ENCODE peak calls at places on chromosomes 7 and 10, in five cellular contexts. B is EL; X is naive thymus-derived CD8-positive, alpha-beta T cell; Q is GDM1; A is T-helper 2 cell treated with Interferon-gamma antibody and Interleukin-4, amounts not matched to agents 5 μg/mL and 100 μg/mL, for 36 hours. P is an unnamed sample.

GRCh38 chr10:88659725-88660592 is 4.3 kb upstream of the LIPF start:
- DNase-seq in Q (no peak), A (no peak), B (peak), X (no peak), P (no peak)

GRCh38 chr7:92815412-92815811 is 21.0 kb downstream of the CDK6 start:
- DNase-seq in X (no peak), A (no peak), B (no peak), Q (no peak), P (no peak)

GRCh38 chr7:96719164-96719563 is 9.5 kb upstream of the SEM1 start:
- DNase-seq in Q (no peak), X (no peak), A (no peak), B (no peak), P (no peak)

GRCh38 chr10:119466655-119467054 is 75.9 kb downstream of the RGS10 start:
- DNase-seq in B (no peak), A (peak), X (no peak), Q (no peak), P (no peak)

GRCh38 chr7:3893789-3894153 is 592.7 kb downstream of the SDK1 start:
- DNase-seq in Q (no peak), X (no peak), A (no peak), B (no peak), P (no peak)

GRCh38 chr7:132654150-132654549 is 77.9 kb upstream of the PLXNA4 start:
- DNase-seq in A (no peak), Q (peak), X (no peak), B (no peak), P (peak)

GRCh38 chr10:102266670-102267069 is 21.3 kb downstream of the GBF1 start:
- DNase-seq in B (no peak), A (no peak), Q (no peak), X (no peak), P (no peak)

GRCh38 chr7:22320416-22320815 is 36.5 kb downstream of the RAPGEF5 start:
- DNase-seq in A (no peak), X (no peak), B (peak), Q (no peak), P (no peak)

GRCh38 chr7:154862153-154862791 is 140.7 kb downstream of the PAXIP1 start:
- DNase-seq in B (no peak), X (no peak), Q (no peak), A (no peak), P (no peak)

GRCh38 chr10:124220547-124220946 is 127.1 kb upstream of the CHST15 start:
- DNase-seq in A (no peak), X (no peak), B (no peak), Q (no peak), P (no peak)

GRCh38 chr10:49844775-49845561 is 82.8 kb upstream of the OGDHL start:
- DNase-seq in X (no peak), B (peak), A (no peak), Q (no peak), P (no peak)

GRCh38 chr7:5997210-5997808 is 11.5 kb downstream of the PMS2 start:
- DNase-seq in X (peak), Q (peak), B (peak), A (no peak), P (peak)

GRCh38 chr10:93352638-93353383 is 129.3 kb downstream of the MYOF start:
- DNase-seq in A (no peak), X (no peak), Q (no peak), B (peak), P (peak)

GRCh38 chr10:21912583-21912982 is 90.9 kb downstream of the DNAJC1 start:
- DNase-seq in X (no peak), B (no peak), Q (no peak), A (no peak), P (no peak)

GRCh38 chr10:98316661-98317060 is 48.7 kb upstream of the LOXL4 start:
- DNase-seq in Q (no peak), X (no peak), A (no peak), B (peak), P (peak)

GRCh38 chr10:132603851-132604533 is 66.4 kb downstream of the INPP5A start:
- DNase-seq in Q (no peak), A (no peak), X (peak), B (no peak), P (no peak)

GRCh38 chr7:30114536-30115258 is 20.1 kb upstream of the MTURN start:
- DNase-seq in X (no peak), Q (no peak), A (no peak), B (no peak), P (no peak)

GRCh38 chr10:68007356-68007755 is 67.7 kb downstream of the HERC4 start:
- DNase-seq in A (no peak), X (no peak), B (no peak), Q (no peak), P (no peak)

GRCh38 chr7:46034056-46034768 is 113.1 kb upstream of the IGFBP3 start:
- DNase-seq in A (no peak), B (peak), Q (no peak), X (no peak), P (no peak)

GRCh38 chr10:60704480-60704879 is 73.8 kb upstream of the CDK1 start:
- DNase-seq in X (no peak), B (no peak), Q (no peak), A (no peak), P (no peak)

GRCh38 chr10:132023092-132023811 is 41.5 kb upstream of the BNIP3 start:
- DNase-seq in B (peak), A (peak), Q (peak), X (peak), P (peak)

GRCh38 chr10:113073549-113074189 is 123.6 kb downstream of the TCF7L2 start:
- DNase-seq in Q (no peak), X (no peak), A (no peak), B (peak), P (no peak)

GRCh38 chr10:70480254-70480861 is 1.8 kb downstream of the PALD1 start:
- DNase-seq in B (no peak), X (peak), A (no peak), Q (peak), P (peak)